ENCODE peak calls at places on chromosome 20, in eight cellular contexts. W is thoracic aorta; N is mammary epithelial cell; V is aorta; O is sigmoid colon; F is neural progenitor cell; H is IMR-90; M is CD4-positive, CD25-positive, alpha-beta regulatory T cell. I is an unnamed sample.

GRCh38 chr20:43925786-43926185 is 11.1 kb downstream of the TOX2 start:
- DNase-seq in W (no peak), N (no peak), V (peak; percentile 71), O (no peak), F (no peak), H (peak; percentile 58), M (no peak), I (no peak)

GRCh38 chr20:32130352-32130751 is 20.8 kb downstream of the TM9SF4 start:
- DNase-seq in W (no peak), N (no peak), V (no peak), O (peak; percentile 2), F (no peak), H (no peak), M (no peak), I (no peak)

GRCh38 chr20:9228774-9229450 is 160.0 kb downstream of the PLCB4 start:
- DNase-seq in W (no peak), N (no peak), V (no peak), O (no peak), F (no peak), H (no peak), M (no peak), I (no peak)

GRCh38 chr20:2983508-2983907 is 59.9 kb upstream of the GNRH2 start:
- DNase-seq in W (no peak), N (no peak), V (no peak), O (no peak), F (no peak), H (no peak), M (peak; percentile 15), I (no peak)

GRCh38 chr20:36098364-36098763 is 56.2 kb upstream of the EPB41L1 start:
- DNase-seq in W (no peak), N (peak; percentile 42), V (peak; percentile 28), O (no peak), F (no peak), H (peak; percentile 40), M (no peak), I (no peak)

GRCh38 chr20:58432190-58432954 is 43.3 kb downstream of the VAPB start:
- DNase-seq in W (no peak), N (no peak), V (no peak), O (peak; percentile 79), F (no peak), H (peak; percentile 69), M (no peak), I (no peak)

GRCh38 chr20:25205277-25206062 is 10.0 kb downstream of the ENTPD6 start:
- DNase-seq in W (no peak), N (peak; percentile 36), V (no peak), O (no peak), F (no peak), H (no peak), M (no peak), I (no peak)

GRCh38 chr20:54477134-54477533 is 1.7 kb downstream of the DOK5 start:
- DNase-seq in W (no peak), N (no peak), V (no peak), O (no peak), F (no peak), H (no peak), M (no peak), I (no peak)

GRCh38 chr20:58906894-58907293 is 54.4 kb downstream of the GNAS start:
- DNase-seq in W (no peak), N (peak; percentile 80), V (no peak), O (no peak), F (no peak), H (peak; percentile 79), M (peak; percentile 30), I (no peak)

GRCh38 chr20:53933232-53933846 is 137.1 kb downstream of the BCAS1 start:
- DNase-seq in W (no peak), N (no peak), V (no peak), O (no peak), F (no peak), H (no peak), M (no peak), I (no peak)

GRCh38 chr20:8837396-8837795 is 231.5 kb upstream of the PLCB4 start:
- DNase-seq in W (no peak), N (peak; percentile 14), V (no peak), O (no peak), F (no peak), H (peak; percentile 96), M (no peak), I (no peak)

GRCh38 chr20:19758888-19759331 is 852 bp downstream of the RIN2 start:
- DNase-seq in W (peak; percentile 12), N (peak; percentile 21), V (peak; percentile 86), O (peak; percentile 83), F (peak; percentile 75), H (no peak), M (no peak), I (no peak)

GRCh38 chr20:37336369-37337207 is 9.4 kb upstream of the SRC start:
- DNase-seq in W (no peak), N (no peak), V (peak; percentile 77), O (peak; percentile 78), F (peak; percentile 67), H (peak; percentile 20), M (peak; percentile 26), I (no peak)

GRCh38 chr20:35539756-35540212 is 2.1 kb upstream of the ERGIC3 start:
- DNase-seq in W (no peak), N (no peak), V (peak; percentile 40), O (no peak), F (peak; percentile 90), H (no peak), M (peak; percentile 41), I (no peak)

GRCh38 chr20:12153616-12154015 is 235.9 kb downstream of the BTBD3 start:
- DNase-seq in W (no peak), N (peak; percentile 88), V (no peak), O (no peak), F (no peak), H (peak; percentile 56), M (no peak), I (no peak)

GRCh38 chr20:25867776-25868649 is 171.4 kb upstream of the ZNF337 start:
- DNase-seq in W (no peak), N (peak; percentile 59), V (peak; percentile 94), O (peak; percentile 89), F (peak; percentile 86), H (peak; percentile 16), M (peak; percentile 71), I (peak; percentile 53)

GRCh38 chr20:19774086-19774933 is 16.3 kb downstream of the RIN2 start:
- DNase-seq in W (no peak), N (no peak), V (no peak), O (no peak), F (peak; percentile 69), H (no peak), M (no peak), I (no peak)

GRCh38 chr20:11496382-11496781 is 421.3 kb upstream of the BTBD3 start:
- DNase-seq in W (no peak), N (no peak), V (no peak), O (no peak), F (peak; percentile 11), H (peak; percentile 15), M (no peak), I (no peak)

GRCh38 chr20:63253438-63254236 is 626 bp downstream of the NKAIN4 start:
- DNase-seq in W (no peak), N (no peak), V (no peak), O (no peak), F (peak; percentile 91), H (no peak), M (no peak), I (no peak)

GRCh38 chr20:50510706-50511401 is 671 bp downstream of the PTPN1 start:
- DNase-seq in W (no peak), N (peak; percentile 27), V (no peak), O (no peak), F (peak; percentile 58), H (no peak), M (peak; percentile 36), I (no peak)

GRCh38 chr20:20363449-20364015 is 4.4 kb upstream of the INSM1 start:
- DNase-seq in W (no peak), N (no peak), V (no peak), O (no peak), F (peak; percentile 52), H (no peak), M (no peak), I (no peak)

GRCh38 chr20:61601361-61601760 is 349.3 kb downstream of the CDH4 start:
- DNase-seq in W (no peak), N (no peak), V (peak; percentile 64), O (no peak), F (no peak), H (no peak), M (no peak), I (no peak)
- H3K9me3 ChIP-seq in W (peaks cover 9% of the 10 kb centered on the region), N (peaks cover 14% of the 10 kb centered on the region), V (peaks cover under 1% of the 10 kb centered on the region), O (no peaks in the 10 kb centered on the region), F (no peaks in the 10 kb centered on the region), H (peaks cover 39% of the 10 kb centered on the region), M (no peaks in the 10 kb centered on the region), I (no peaks in the 10 kb centered on the region)

DNA sequence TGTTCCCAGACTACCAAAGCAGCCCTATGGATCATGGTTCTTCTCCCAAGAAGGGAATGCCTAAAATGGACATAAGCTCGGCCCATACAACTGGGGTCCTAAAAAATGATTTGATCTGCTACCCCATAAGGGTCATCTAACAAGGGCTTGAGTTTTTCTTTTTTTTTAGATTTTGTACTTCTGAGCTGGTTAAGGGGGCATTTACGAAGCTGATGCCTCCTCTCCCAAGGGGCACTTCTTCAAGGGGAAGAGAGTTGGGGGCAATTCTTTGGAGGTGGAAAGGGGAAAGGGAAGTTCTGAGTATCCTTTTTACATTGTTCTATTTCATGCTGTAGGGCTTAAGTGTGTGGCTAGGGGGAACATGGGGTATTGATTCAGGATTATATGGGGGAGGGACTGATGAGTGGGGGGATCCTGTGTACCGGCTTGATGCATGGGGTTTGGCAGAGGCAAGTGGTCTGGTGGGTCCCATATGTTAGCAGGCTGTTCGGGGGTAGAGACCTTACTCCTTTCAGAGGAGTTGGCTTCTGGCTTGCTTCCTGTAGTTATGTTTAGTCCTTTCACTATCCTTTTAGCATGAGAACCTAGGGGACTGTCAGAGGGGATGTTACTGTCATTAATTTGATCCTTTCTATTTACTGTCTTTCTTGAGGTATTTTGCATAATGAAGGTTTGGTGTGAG is 8.1 kb upstream of the ZNFX1 start:
- DNase-seq in W (no peak), N (no peak), V (no peak), O (no peak), F (no peak), H (no peak), M (no peak), I (no peak)
- H3K9me3 ChIP-seq in W (peaks cover 19% of the 10 kb centered on the region), N (no peaks in the 10 kb centered on the region), V (peaks cover 14% of the 10 kb centered on the region), O (peaks cover 18% of the 10 kb centered on the region), F (no peaks in the 10 kb centered on the region), H (peaks cover 22% of the 10 kb centered on the region), M (peaks cover 78% of the 10 kb centered on the region), I (peaks cover 74% of the 10 kb centered on the region)

GRCh38 chr20:23356203-23356602 is 5.6 kb downstream of the NXT1 start:
- DNase-seq in W (no peak), N (no peak), V (no peak), O (no peak), F (peak; percentile 50), H (no peak), M (no peak), I (no peak)
- H3K9me3 ChIP-seq in W (no peaks in the 10 kb centered on the region), N (no peaks in the 10 kb centered on the region), V (no peaks in the 10 kb centered on the region), O (no peaks in the 10 kb centered on the region), F (no peaks in the 10 kb centered on the region), H (no peaks in the 10 kb centered on the region), M (no peaks in the 10 kb centered on the region), I (no peaks in the 10 kb centered on the region)

GRCh38 chr20:15332711-15333160 is 995.3 kb upstream of the FLRT3 start:
- DNase-seq in W (no peak), N (no peak), V (no peak), O (no peak), F (no peak), H (no peak), M (no peak), I (no peak)

GRCh38 chr20:15333170-15333569 is 995.8 kb upstream of the FLRT3 start:
- DNase-seq in W (no peak), N (no peak), V (no peak), O (no peak), F (no peak), H (no peak), M (no peak), I (no peak)

GRCh38 chr20:15327123-15327522 is 989.7 kb upstream of the FLRT3 start:
- DNase-seq in W (no peak), N (no peak), V (no peak), O (no peak), F (no peak), H (no peak), M (no peak), I (no peak)

GRCh38 chr20:15328084-15328483 is 990.7 kb upstream of the FLRT3 start:
- DNase-seq in W (no peak), N (no peak), V (no peak), O (no peak), F (no peak), H (no peak), M (no peak), I (no peak)
- H3K9me3 ChIP-seq in W (no peaks in the 10 kb centered on the region), N (no peaks in the 10 kb centered on the region), V (no peaks in the 10 kb centered on the region), O (no peaks in the 10 kb centered on the region), F (no peaks in the 10 kb centered on the region), H (no peaks in the 10 kb centered on the region), M (no peaks in the 10 kb centered on the region), I (no peaks in the 10 kb centered on the region)

I was measured in T-helper 17 cell.